ENCODE peak calls at places on chromosomes 4 and X, in four cellular contexts. V is PC-3, Y is BE2C, B is cardiac fibroblast. N is an unnamed sample.

GRCh38 chr4:92215471-92215870 is 88.3 kb upstream of the GRID2 start:
- DNase-seq in Y (no peak), B (no peak), V (no peak), N (no peak)

GRCh38 chr4:9703391-9703790 is 78.0 kb upstream of the DRD5 start:
- DNase-seq in B (peak), V (peak), Y (peak), N (peak)

GRCh38 chr4:3178351-3178750 is 70.6 kb upstream of the MSANTD1 start:
- DNase-seq in V (no peak), Y (no peak), B (no peak), N (no peak)

GRCh38 chr4:2065106-2065930 is 6.2 kb downstream of the NAT8L start:
- DNase-seq in Y (no peak), V (no peak), B (no peak), N (no peak)

GRCh38 chr4:101655847-101656246 is 134.7 kb upstream of the BANK1 start:
- DNase-seq in Y (no peak), B (no peak), V (no peak), N (no peak)

GRCh38 chr4:141636771-141637460 is 533 bp downstream of the IL15 start:
- DNase-seq in V (peak), Y (peak), B (peak), N (peak)

GRCh38 chr4:38500433-38500832 is 163.6 kb upstream of the KLF3 start:
- DNase-seq in V (no peak), B (no peak), Y (no peak), N (no peak)

GRCh38 chrX:8738588-8739189 is 6.8 kb upstream of the ANOS1 start:
- DNase-seq in V (peak), B (peak), Y (peak), N (peak)

GRCh38 chr4:140851032-140851636 is 94.9 kb upstream of the TBC1D9 start:
- DNase-seq in V (peak), B (peak), Y (peak), N (peak)

GRCh38 chr4:110926841-110927400 is 304.0 kb upstream of the PITX2 start:
- DNase-seq in V (no peak), Y (no peak), B (no peak), N (no peak)

GRCh38 chr4:121706595-121707021 is 9.8 kb upstream of the ANXA5 start:
- DNase-seq in Y (no peak), V (no peak), B (peak), N (no peak)

GRCh38 chrX:821311-822178 is 191.0 kb downstream of the SHOX start:
- DNase-seq in Y (no peak), V (no peak), B (no peak), N (no peak)

GRCh38 chr4:40453912-40454311 is 118.8 kb downstream of the CHRNA9 start:
- DNase-seq in B (no peak), V (no peak), Y (no peak), N (no peak)

GRCh38 chr4:97720869-97721432 is 422.3 kb downstream of the STPG2 start:
- DNase-seq in B (peak), V (peak), Y (peak), N (no peak)

GRCh38 chrX:21781976-21782375 is 24.1 kb upstream of the SMPX start:
- DNase-seq in Y (no peak), B (no peak), V (no peak), N (no peak)

GRCh38 chr4:70996014-70996353 is 2.5 kb downstream of the DCK start:
- DNase-seq in V (no peak), B (no peak), Y (no peak), N (no peak)

GRCh38 chrX:16786791-16787735 is 797 bp downstream of the TXLNG start:
- DNase-seq in Y (peak), B (peak), V (peak), N (no peak)

GRCh38 chrX:12843061-12843667 is 23.7 kb upstream of the TLR7 start:
- DNase-seq in B (no peak), V (no peak), Y (no peak), N (no peak)

GRCh38 chrX:12844319-12844718 is 22.6 kb upstream of the TLR7 start:
- DNase-seq in B (no peak), V (no peak), Y (no peak), N (no peak)

DNA sequence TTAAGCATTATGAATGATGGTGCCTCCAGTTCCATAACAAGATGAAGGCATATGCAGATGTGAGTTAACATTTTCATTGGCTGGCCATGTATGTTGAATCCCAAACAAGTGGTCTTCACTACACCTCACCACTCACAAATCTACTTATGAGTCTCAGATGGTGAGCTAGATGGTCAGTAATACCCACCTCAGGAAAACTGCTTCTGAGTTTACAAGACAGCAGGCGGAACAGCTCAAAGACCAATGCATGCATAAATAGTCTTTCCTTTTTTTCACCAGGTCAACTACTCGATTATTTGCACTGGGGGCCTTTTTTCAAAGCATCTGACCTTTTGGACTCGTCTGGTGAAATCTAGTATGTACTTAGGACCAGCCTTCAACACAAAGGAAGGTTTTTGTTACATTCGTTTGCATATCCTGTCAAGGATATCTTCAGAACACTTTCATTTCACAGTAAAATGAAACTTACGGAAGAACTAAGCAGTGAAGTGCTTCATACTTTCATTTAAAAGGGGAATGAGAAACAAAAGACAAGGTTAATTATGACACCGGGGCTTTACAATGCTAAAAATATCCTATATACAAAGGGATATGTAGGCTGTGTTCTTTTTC is 23.1 kb upstream of the TLR7 start:
- DNase-seq in B (no peak), V (no peak), Y (no peak), N (no peak)
- H3K4me3 ChIP-seq in B (no peak), V (no peak), Y (no peak), N (no peak)

GRCh38 chr4:173518419-173519102 is 11.5 kb downstream of the HAND2 start:
- DNase-seq in Y (peak), B (peak), V (no peak), N (no peak)
- H3K4me3 ChIP-seq in Y (peak), B (peak), V (no peak), N (peak)

GRCh38 chrX:132483951-132484350 is 4.9 kb downstream of the MBNL3 start:
- DNase-seq in B (no peak), V (no peak), Y (no peak), N (no peak)
- H3K4me3 ChIP-seq in B (no peak), V (no peak), Y (no peak), N (no peak)

DNA sequence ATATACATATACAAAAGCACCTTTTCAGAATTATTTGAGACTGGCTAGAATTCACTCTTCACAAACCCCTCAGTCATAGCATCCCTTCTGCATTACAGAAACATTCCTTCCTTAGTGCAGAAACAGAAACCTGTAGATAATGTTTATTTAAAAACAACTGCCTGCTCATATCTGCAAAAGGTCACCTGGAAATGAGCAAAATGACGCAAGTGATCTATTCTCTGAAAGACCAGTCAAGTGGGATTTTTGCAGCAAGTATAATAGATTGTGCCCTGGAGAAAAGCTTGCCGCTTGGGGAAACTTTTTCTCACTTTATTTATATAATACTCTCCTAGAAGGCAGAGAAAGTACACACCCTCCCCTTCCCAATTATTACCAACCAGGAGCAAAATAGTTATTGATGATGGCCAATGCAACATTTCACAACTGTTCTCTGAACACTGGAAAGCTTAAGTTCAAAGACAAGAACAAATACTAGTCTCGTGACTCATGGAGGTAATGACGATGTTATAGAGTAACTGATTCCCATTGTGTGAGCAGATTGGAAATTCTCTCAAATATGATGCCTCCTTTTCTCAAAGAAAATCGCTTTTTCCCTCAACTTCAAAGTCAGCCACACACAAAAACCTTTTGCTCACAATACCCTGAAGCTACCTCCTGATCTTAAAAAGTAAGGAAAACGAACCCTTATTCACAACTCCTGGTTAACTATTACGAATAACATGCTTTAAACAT is 41.2 kb downstream of the MID1 start:
- DNase-seq in V (peak), Y (no peak), B (peak), N (no peak)
- H3K4me3 ChIP-seq in V (peak), Y (peak), B (no peak), N (no peak)

GRCh38 chr4:94995684-94996394 is 238.1 kb downstream of the BMPR1B start:
- DNase-seq in B (peak), V (no peak), Y (peak), N (no peak)
- H3K4me3 ChIP-seq in B (no peak), V (no peak), Y (peak), N (no peak)